ENCODE peak calls at places on chromosomes 5 and 9, in six cellular contexts. N, U, M, F, K and L are unnamed samples.

GRCh38 chr5:24642022-24642421 is 2.8 kb downstream of the CDH10 start:
- DNase-seq in N (no peak), U (peak; percentile 9), M (no peak), F (peak; percentile 16), K (no peak), L (peak; percentile 51)

GRCh38 chr5:164235176-164235914 is 729.9 kb downstream of the MAT2B start:
- DNase-seq in N (no peak), U (no peak), M (peak; percentile 88), F (no peak), K (no peak), L (no peak)

GRCh38 chr9:15711531-15712295 is 158.9 kb downstream of the CCDC171 start:
- DNase-seq in N (no peak), U (no peak), M (no peak), F (no peak), K (no peak), L (no peak)

GRCh38 chr5:107269678-107270077 is 401.1 kb downstream of the EFNA5 start:
- DNase-seq in N (no peak), U (no peak), M (no peak), F (no peak), K (no peak), L (no peak)

GRCh38 chr5:20128346-20128745 is 140.3 kb upstream of the CDH18 start:
- DNase-seq in N (no peak), U (no peak), M (no peak), F (no peak), K (no peak), L (no peak)

GRCh38 chr5:42274913-42275312 is 148.3 kb upstream of the GHR start:
- DNase-seq in N (no peak), U (no peak), M (no peak), F (no peak), K (no peak), L (no peak)

GRCh38 chr5:82234880-82235279 is 43.3 kb downstream of the RPS23 start:
- DNase-seq in N (no peak), U (no peak), M (no peak), F (no peak), K (no peak), L (no peak)

GRCh38 chr5:166441-167372 is 24.6 kb upstream of the LRRC14B start:
- DNase-seq in N (no peak), U (no peak), M (no peak), F (no peak), K (no peak), L (no peak)

GRCh38 chr5:101036778-101037177 is 133.7 kb upstream of the ST8SIA4 start:
- DNase-seq in N (no peak), U (peak; percentile 7), M (no peak), F (no peak), K (no peak), L (no peak)

GRCh38 chr5:58145397-58145796 is 314.5 kb downstream of the PLK2 start:
- DNase-seq in N (no peak), U (no peak), M (no peak), F (no peak), K (no peak), L (no peak)

GRCh38 chr9:79013715-79014610 is 557.8 kb upstream of the TLE4 start:
- DNase-seq in N (no peak), U (no peak), M (peak; percentile 77), F (no peak), K (no peak), L (no peak)

GRCh38 chr5:32057157-32058096 is 116.7 kb downstream of the GOLPH3 start:
- DNase-seq in N (peak; percentile 36), U (no peak), M (no peak), F (no peak), K (no peak), L (no peak)

GRCh38 chr5:90876366-90876765 is 317.8 kb downstream of the ADGRV1 start:
- DNase-seq in N (no peak), U (no peak), M (no peak), F (peak; percentile 10), K (no peak), L (no peak)

GRCh38 chr9:96777539-96777864 is 385 bp downstream of the ZNF510 start:
- DNase-seq in N (no peak), U (no peak), M (no peak), F (no peak), K (no peak), L (no peak)

GRCh38 chr9:3912817-3913216 is 387.0 kb upstream of the RFX3 start:
- DNase-seq in N (no peak), U (no peak), M (no peak), F (no peak), K (no peak), L (no peak)

DNA sequence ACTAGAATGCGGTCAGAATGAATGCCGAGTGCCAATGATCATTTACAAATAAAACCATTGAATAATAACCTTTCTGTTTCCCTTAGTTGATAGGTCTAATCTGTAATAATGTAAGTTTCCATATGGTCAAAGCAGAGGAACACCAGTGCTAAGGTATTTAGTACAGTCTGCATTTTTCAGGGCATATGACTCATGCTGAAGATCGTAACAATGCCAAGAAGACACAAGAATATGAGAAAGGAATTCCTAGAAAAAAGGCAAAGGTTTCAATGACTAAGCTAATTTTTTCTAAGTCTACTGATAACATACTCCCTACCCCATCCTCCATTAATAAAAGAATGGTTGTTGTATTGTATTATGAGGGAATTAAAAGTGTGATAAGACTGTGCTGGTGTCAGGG is 2.8 kb downstream of the OR1L8 start:
- DNase-seq in N (peak; percentile 18), U (peak; percentile 64), M (peak; percentile 83), F (no peak), K (no peak), L (no peak)
- TF ChIP-seq MAX in N (no peak), U (no peak), M (no peak), F (no peak), K (no peak), L (no peak)

GRCh38 chr9:99193466-99193821 is 28.3 kb downstream of the ALG2 start:
- DNase-seq in N (no peak), U (no peak), M (no peak), F (no peak), K (no peak), L (no peak)
- TF ChIP-seq CTCF in N (no peak), U (no peak), M (no peak), F (no peak), K (no peak), L (no peak)

DNA sequence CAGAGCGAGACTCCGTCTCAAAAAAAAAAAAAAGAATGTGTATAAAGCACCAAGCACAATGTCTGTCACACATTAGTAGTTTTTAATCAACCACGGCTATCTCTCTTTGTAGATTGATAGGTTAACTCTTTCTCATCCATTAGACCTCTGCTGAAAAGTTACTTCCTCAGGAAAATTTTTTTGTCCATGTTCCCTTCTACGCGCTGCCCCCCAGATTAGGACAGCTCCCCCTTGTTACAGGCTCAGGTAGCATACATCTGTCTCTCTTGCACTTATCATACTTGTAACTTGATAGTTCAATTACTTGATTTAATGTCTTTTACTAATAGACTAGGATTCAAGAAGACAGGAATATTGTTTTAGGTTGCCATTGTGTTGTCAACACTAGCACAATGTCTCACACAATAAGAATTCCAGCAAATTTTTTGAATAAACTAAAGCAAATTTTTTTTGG is 1.5 kb downstream of the SPDL1 start:
- DNase-seq in N (no peak), U (peak; percentile 9), M (peak; percentile 4), F (no peak), K (no peak), L (no peak)
- TF ChIP-seq MYC in N (no peak), U (no peak), M (no peak), F (no peak), K (no peak), L (no peak)

GRCh38 chr9:131180454-131180853 is 55.1 kb downstream of the NUP214 start:
- DNase-seq in N (no peak), U (peak; percentile 99), M (no peak), F (no peak), K (no peak), L (no peak)

GRCh38 chr9:131178895-131179294 is 53.5 kb downstream of the NUP214 start:
- DNase-seq in N (no peak), U (no peak), M (no peak), F (no peak), K (no peak), L (no peak)

GRCh38 chr9:131181091-131181681 is 55.8 kb downstream of the NUP214 start:
- DNase-seq in N (no peak), U (peak; percentile 76), M (no peak), F (no peak), K (no peak), L (peak; percentile 7)

GRCh38 chr9:131178382-131178781 is 53.0 kb downstream of the NUP214 start:
- DNase-seq in N (peak; percentile 88), U (peak; percentile 100), M (peak; percentile 87), F (peak; percentile 35), K (peak; percentile 23), L (peak; percentile 80)

DNA sequence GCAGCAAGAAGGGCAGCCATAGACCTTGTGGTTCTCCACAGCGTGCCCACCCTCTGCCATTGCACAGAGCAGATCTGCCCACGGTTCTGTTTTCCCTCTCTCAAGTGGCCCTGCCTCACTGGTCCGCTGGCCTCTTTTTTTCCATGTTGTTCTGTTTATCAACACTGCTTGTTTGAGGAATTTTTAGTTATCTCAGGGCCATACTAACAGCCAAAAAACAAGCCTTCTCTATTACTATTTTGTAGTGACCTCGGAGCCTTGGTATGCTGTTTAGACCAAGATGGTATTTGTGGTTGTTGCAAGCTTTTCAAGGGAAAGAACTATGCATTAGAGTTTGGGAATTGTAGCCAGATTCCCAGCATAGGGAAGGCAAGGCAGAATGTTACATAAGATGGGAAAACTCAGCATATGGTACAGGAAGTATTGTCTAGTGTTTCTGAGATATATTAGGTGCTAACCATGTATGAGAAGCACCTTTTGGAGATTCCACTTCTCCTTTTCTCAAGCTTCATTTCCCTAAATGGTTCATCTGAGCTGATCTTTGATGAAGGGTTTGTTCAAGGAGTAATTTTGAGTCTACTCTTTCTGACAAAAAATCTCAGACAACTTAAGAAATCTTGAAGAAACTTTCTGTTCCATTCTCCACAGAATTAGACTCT is 54.3 kb downstream of the NUP214 start:
- DNase-seq in N (no peak), U (no peak), M (peak; percentile 6), F (no peak), K (peak; percentile 28), L (no peak)
- TF ChIP-seq MAX in N (no peak), U (no peak), M (no peak), F (no peak), K (no peak), L (no peak)

DNA sequence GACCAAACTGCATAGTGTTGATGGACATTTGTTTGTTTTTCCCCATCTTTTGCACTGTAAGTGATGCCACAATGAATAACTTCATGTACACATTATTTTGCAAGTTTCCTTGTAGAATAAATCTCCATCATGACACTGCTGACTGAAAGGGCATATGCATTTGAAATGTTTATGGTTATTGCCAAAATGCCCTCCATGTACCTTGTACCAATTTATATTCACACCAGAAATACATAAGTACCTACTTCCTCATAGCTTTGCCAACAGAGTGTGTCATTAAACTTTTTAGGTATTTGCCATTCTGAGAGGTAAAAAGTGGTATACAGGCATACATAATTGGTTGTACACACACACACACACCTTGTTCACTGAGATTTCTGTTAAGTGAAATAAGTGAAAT is 361.0 kb upstream of the PCSK5 start:
- DNase-seq in N (no peak), U (no peak), M (no peak), F (no peak), K (no peak), L (no peak)
- TF ChIP-seq CTCF in N (no peak), U (no peak), M (no peak), F (no peak), K (no peak), L (no peak)